ENCODE peak calls at places on chromosomes 5 and 9, in six cellular contexts. G is stimulated activated effector memory CD8-positive, alpha-beta T cell treated with anti-CD3 and anti-CD28 coated beads, Interleukin-12 subunit alpha, Interleukin-12 subunit beta, amount 100 ng/mL, for 72 hours; R is stimulated activated naive CD8-positive, alpha-beta T cell treated with anti-CD3 and anti-CD28 coated beads, Interleukin-15, amount 100 ng/mL, for 72 hours; H is uterus; A is NCI-H2029 treated with DMSO at 0.1 percent for 48 hours; Q is naive B cell. J is an unnamed sample.
A peak's percentile ranks its signal among the peaks of the same experiment; 100 is the strongest.

GRCh38 chr9:99411068-99411467 is 189.0 kb downstream of the SEC61B start:
- DNase-seq in G (no peak), Q (no peak), A (no peak), R (no peak), H (no peak), J (no peak)

GRCh38 chr9:99197987-99198386 is 23.8 kb downstream of the ALG2 start:
- DNase-seq in Q (no peak), R (no peak), H (no peak), G (no peak), A (no peak), J (no peak)

GRCh38 chr5:164256954-164257353 is 751.5 kb downstream of the MAT2B start:
- DNase-seq in H (no peak), G (no peak), Q (no peak), A (no peak), R (no peak), J (no peak)

GRCh38 chr9:95268681-95269080 is 48.8 kb downstream of the FANCC start:
- DNase-seq in Q (no peak), G (no peak), R (no peak), A (peak; percentile 75), H (no peak), J (no peak)

GRCh38 chr9:83291196-83291595 is 228.3 kb upstream of the RASEF start:
- DNase-seq in R (no peak), G (no peak), Q (no peak), H (no peak), A (peak; percentile 16), J (no peak)

GRCh38 chr5:54180616-54181015 is 129.8 kb downstream of the ARL15 start:
- DNase-seq in R (no peak), A (no peak), G (no peak), H (no peak), Q (no peak), J (no peak)

GRCh38 chr5:169637856-169638190 is 748 bp downstream of the DOCK2 start:
- DNase-seq in G (peak; percentile 79), Q (peak; percentile 59), H (no peak), A (no peak), R (peak; percentile 61), J (peak; percentile 56)

GRCh38 chr5:90558344-90559192 is at the start of gene ADGRV1:
- DNase-seq in Q (peak; percentile 7), R (peak; percentile 7), G (peak; percentile 51), A (peak; percentile 95), H (peak; percentile 15), J (peak; percentile 25)

GRCh38 chr5:167850901-167851300 is 440.5 kb upstream of the WWC1 start:
- DNase-seq in A (no peak), H (no peak), R (no peak), Q (no peak), G (no peak), J (no peak)

GRCh38 chr5:39775058-39775457 is 350.3 kb upstream of the DAB2 start:
- DNase-seq in G (no peak), H (no peak), R (no peak), A (no peak), Q (no peak), J (no peak)

GRCh38 chr9:136465500-136466154 is 17.2 kb downstream of the SEC16A start:
- DNase-seq in G (no peak), Q (no peak), R (no peak), A (no peak), H (no peak), J (no peak)

GRCh38 chr5:33491941-33492340 is 51.2 kb downstream of the TARS1 start:
- DNase-seq in Q (no peak), R (no peak), H (no peak), A (no peak), G (no peak), J (no peak)

GRCh38 chr9:121333950-121334773 is 35.9 kb downstream of the STOM start:
- DNase-seq in R (no peak), G (no peak), H (no peak), A (no peak), Q (no peak), J (no peak)

GRCh38 chr5:171808951-171809350 is 23.3 kb downstream of the SMIM23 start:
- DNase-seq in A (no peak), G (no peak), R (no peak), H (no peak), Q (no peak), J (no peak)

GRCh38 chr9:22954550-22954949 is 507.9 kb downstream of the DMRTA1 start:
- DNase-seq in G (no peak), H (no peak), A (no peak), R (no peak), Q (no peak), J (no peak)

GRCh38 chr5:16659536-16659935 is 42.7 kb upstream of the RETREG1 start:
- DNase-seq in A (no peak), G (no peak), Q (no peak), H (no peak), R (no peak), J (no peak)

J was measured in GM12891.